ENCODE peak calls at places on chromosomes 5 and 9, in four cellular contexts. W, I, G and X are unnamed samples.

GRCh38 chr5:177336112-177336511 is 15.4 kb downstream of the LMAN2 start:
- DNase-seq in W (no peak), I (peak), G (no peak), X (no peak)

GRCh38 chr5:43215073-43215631 is 23.1 kb downstream of the NIM1K start:
- DNase-seq in G (no peak), W (no peak), I (no peak), X (no peak)

GRCh38 chr9:20728493-20729220 is 44.6 kb downstream of the FOCAD start:
- DNase-seq in G (no peak), I (no peak), W (no peak), X (no peak)

GRCh38 chr9:114968710-114969109 is 38.3 kb upstream of the TNFSF8 start:
- DNase-seq in I (no peak), G (no peak), W (no peak), X (no peak)

GRCh38 chr5:172005708-172006377 is 595 bp downstream of the FBXW11 start:
- DNase-seq in G (peak), I (peak), W (no peak), X (no peak)

GRCh38 chr5:142911170-142911569 is 141.0 kb downstream of the ARHGAP26 start:
- DNase-seq in G (no peak), W (no peak), I (no peak), X (no peak)

GRCh38 chr9:35791321-35791921 is at the start of gene NPR2:
- DNase-seq in W (no peak), I (peak), G (peak), X (peak)

GRCh38 chr9:135101068-135101410 is 13.6 kb downstream of the OLFM1 start:
- DNase-seq in I (no peak), W (no peak), G (no peak), X (no peak)

GRCh38 chr9:109418827-109419226 is 79.3 kb downstream of the PTPN3 start:
- DNase-seq in G (no peak), W (no peak), I (no peak), X (no peak)

GRCh38 chr5:17020586-17021362 is 84.7 kb upstream of the MYO10 start:
- DNase-seq in I (no peak), W (no peak), G (no peak), X (no peak)

GRCh38 chr5:163696270-163696887 is 191.0 kb downstream of the MAT2B start:
- DNase-seq in W (no peak), I (no peak), G (no peak), X (no peak)

GRCh38 chr5:14008819-14009311 is 64.4 kb upstream of the DNAH5 start:
- DNase-seq in G (no peak), W (no peak), I (peak), X (no peak)

GRCh38 chr5:148760945-148761638 is 65.3 kb upstream of the ADRB2 start:
- DNase-seq in G (no peak), I (no peak), W (no peak), X (no peak)

GRCh38 chr5:168295574-168296201 is 4.2 kb downstream of the WWC1 start:
- DNase-seq in G (no peak), W (no peak), I (peak), X (peak)

GRCh38 chr5:116980581-116980980 is 406.0 kb upstream of the SEMA6A start:
- DNase-seq in W (no peak), I (no peak), G (no peak), X (no peak)

GRCh38 chr5:965604-966344 is 42.8 kb upstream of the NKD2 start:
- DNase-seq in G (no peak), I (no peak), W (no peak), X (no peak)

GRCh38 chr5:178286226-178287090 is 53.9 kb upstream of the PHYKPL start:
- DNase-seq in W (no peak), I (peak), G (peak), X (no peak)

GRCh38 chr5:2044041-2044440 is 161.3 kb upstream of the IRX4 start:
- DNase-seq in I (no peak), W (no peak), G (no peak), X (no peak)

DNA sequence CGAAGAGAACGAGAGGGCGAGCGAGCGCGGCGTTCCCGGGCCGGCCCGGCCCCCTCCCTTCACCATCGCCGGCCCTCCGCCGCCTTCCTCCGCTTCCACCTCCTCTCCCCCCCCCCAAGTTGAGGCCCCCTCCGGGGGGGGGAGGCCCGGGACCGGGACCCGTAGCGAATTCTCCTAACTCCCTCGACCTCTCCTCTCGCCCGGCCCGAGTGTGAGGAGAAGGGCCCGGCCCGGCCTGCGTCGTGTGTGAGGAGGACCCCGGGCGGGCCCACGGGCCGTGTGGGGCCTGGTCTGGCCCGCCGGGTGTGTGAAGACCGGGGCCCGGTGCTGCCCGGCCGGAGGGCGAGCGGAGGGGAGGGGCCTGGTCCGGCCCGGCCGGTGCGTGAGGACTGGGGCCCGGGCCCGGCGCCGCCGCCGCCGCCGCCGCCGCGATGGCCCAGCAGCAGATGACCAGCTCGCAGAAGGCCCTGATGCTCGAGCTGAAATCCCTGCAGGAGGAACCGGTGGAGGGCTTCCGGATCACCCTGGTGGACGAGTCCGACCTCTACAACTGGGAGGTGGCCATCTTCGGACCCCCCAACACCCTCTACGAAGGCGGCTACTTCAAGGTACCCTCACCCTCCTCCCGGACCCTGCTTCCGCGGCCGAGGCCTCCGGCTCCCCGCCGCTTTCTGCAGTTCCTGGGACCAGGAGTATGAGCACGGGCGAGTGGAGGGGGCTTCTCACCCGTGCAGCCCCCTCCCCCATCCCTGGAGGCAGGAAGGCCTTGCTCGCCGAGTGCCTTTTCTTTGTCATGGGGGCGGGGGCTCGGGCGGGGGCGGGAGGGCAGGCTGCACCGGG is 587 bp downstream of the UBE2R2 start:
- DNase-seq in G (peak), I (peak), W (peak), X (peak)
- TF ChIP-seq CTCF in G (peak), I (no peak), W (no peak), X (no peak)

GRCh38 chr9:136665704-136666363 is 3.1 kb downstream of the EGFL7 start:
- DNase-seq in W (no peak), I (no peak), G (no peak), X (no peak)

GRCh38 chr9:136666364-136667216 is 3.9 kb downstream of the EGFL7 start:
- DNase-seq in W (no peak), G (no peak), I (no peak), X (no peak)

GRCh38 chr9:136664799-136665082 is 2.0 kb downstream of the EGFL7 start:
- DNase-seq in W (no peak), I (no peak), G (no peak), X (no peak)

GRCh38 chr9:136664000-136664798 is 1.5 kb downstream of the EGFL7 start:
- DNase-seq in W (no peak), I (no peak), G (no peak), X (no peak)

DNA sequence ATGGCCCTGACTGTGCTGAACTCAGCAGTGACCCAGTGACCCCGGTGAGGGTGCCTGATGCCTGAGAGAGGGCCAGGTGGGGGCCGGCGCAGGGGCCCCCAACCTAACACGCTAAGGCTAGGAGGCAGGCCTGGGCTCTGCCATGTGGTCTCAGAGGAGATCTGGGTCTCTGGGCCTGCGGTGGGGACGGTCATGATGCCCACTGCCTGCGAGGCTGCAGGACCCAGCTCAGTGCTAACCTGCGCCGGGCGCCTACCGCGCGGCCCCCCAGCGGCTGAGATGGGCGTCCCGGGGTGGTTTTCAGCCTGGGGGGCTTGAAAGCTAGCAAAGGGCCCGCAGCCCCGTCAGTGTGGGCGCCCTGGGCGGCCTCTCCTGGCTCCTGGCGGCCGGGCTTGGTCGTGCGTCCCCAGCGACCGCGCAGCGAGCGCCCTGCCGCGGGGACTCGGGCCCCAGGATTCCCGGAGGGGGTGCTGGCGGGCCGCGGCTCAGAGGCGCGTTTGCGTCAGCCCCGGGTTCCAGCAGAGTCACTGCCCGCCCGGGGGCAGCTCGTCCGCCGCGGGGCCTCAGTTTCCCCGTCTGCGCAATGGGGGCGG is 2.5 kb downstream of the EGFL7 start:
- DNase-seq in G (no peak), W (no peak), I (no peak), X (no peak)
- TF ChIP-seq CTCF in G (peak), W (no peak), I (peak), X (no peak)

GRCh38 chr5:118592234-118592633 is 396.1 kb downstream of the DTWD2 start:
- DNase-seq in I (no peak), G (no peak), W (no peak), X (no peak)

GRCh38 chr5:118592678-118593328 is 395.5 kb downstream of the DTWD2 start:
- DNase-seq in W (no peak), G (no peak), I (no peak), X (no peak)

GRCh38 chr5:118598311-118598710 is 390.0 kb downstream of the DTWD2 start:
- DNase-seq in I (no peak), W (no peak), G (no peak), X (no peak)

GRCh38 chr5:118596255-118596654 is 392.1 kb downstream of the DTWD2 start:
- DNase-seq in G (no peak), W (no peak), I (no peak), X (no peak)

DNA sequence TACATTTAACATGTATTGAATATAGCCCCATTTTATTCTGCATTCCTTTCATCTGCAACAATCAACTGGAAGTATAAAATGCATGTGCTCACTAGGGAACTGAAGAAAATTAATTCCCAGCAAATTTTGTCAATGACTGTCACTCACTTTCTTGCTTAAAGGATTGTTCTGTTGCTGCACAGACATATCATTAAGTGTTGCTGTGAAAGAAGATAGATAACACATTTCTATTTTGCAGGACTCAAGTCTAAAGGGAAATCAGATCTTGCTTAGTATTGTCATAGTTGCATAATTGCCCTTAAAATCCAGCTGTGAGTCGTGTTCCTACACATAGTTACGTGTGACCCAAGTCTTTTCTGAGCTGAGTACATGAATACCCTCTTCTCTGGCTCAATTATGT is 390.9 kb downstream of the DTWD2 start:
- DNase-seq in I (no peak), G (no peak), W (no peak), X (no peak)
- TF ChIP-seq CTCF in I (no peak), G (no peak), W (no peak), X (no peak)

GRCh38 chr9:77486463-77486862 is 161.7 kb downstream of the GNA14 start:
- DNase-seq in G (no peak), I (no peak), W (no peak), X (no peak)

GRCh38 chr9:77486968-77487367 is 161.2 kb downstream of the GNA14 start:
- DNase-seq in G (no peak), W (no peak), I (no peak), X (no peak)

DNA sequence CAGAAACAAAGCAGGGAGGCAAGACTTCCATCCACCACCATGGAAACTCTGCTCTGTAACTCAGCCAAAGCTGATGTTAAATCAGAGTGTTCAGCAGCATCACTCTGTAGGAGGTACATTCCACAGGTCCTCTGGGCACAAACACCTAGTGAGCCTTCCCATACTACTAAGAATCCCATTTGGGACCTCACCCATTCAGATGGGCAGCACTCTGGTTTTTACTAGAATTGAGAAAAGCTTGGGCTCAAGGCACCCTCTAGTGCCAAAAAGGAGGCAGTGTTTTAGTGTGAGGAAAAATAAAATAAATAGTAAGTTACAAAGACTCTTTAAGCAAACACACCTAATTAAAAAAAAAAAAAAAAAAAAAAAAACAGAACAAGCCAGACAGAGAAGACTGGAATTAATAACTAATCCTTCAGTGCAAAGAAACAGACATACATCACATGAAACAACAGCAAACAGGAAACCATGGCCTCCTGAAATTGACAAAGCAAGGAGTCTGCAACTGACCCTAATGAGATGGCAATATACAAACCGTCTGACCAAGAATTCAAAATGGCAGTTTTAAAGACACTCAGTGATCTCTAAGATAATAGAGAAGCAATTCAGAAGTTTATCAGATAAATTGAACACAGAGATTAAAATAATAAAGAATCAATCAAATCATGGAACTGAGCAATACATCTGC is 159.5 kb downstream of the GNA14 start:
- DNase-seq in G (no peak), W (no peak), I (no peak), X (no peak)
- TF ChIP-seq CTCF in G (no peak), W (peak), I (peak), X (no peak)

GRCh38 chr5:40774626-40775025 is 18.9 kb upstream of the TTC33 start:
- DNase-seq in I (no peak), G (no peak), W (no peak), X (no peak)
- TF ChIP-seq CTCF in I (no peak), G (no peak), W (no peak), X (no peak)

GRCh38 chr9:23784962-23785361 is 41.1 kb downstream of the ELAVL2 start:
- DNase-seq in G (no peak), I (no peak), W (no peak), X (no peak)
- TF ChIP-seq CTCF in G (no peak), I (no peak), W (no peak), X (no peak)

GRCh38 chr9:12775963-12776774 is 1.3 kb downstream of the LURAP1L start:
- DNase-seq in W (peak), I (peak), G (peak), X (peak)
- TF ChIP-seq CTCF in W (peak), I (peak), G (peak), X (peak)

DNA sequence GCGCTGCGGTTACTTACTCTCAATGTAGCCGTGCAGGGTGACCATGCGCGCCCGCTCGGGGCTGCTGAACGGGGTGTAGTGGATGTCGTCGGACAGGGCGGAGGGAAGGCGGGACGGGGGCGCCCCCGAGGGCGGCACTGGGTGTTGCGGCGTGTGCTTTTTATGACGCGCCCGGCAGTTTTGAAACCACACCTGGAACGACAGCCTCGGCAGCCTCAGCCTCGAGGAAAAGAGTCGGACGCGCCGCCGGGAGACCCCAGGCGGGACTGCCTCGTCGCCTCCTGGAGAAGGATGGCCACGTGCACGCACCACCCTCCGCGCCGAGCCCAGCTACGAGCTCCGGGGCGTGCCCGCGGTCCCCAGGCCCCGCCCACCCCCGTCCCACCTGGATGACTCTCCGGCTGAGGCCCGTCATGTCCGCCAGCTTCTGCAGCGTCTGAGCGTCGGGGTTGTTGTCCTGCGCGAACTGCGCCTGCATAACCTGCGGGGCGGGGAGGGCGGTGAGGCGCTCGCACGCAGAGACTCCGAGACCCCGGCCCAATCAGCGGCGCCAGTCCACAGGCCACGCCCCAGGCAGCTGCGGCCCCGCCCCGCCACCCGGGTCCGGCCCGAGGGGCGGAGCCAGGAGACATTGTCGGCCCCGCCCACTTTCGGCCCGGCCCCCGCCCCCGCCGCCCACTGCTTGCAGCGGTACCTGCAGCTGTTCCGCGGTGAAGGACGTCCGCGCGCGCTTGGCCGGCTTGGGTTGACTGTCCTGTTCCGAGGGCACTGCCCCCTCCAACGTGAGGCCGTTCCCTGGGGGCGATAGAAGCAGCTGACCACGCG is 15.0 kb downstream of the LHX6 start:
- DNase-seq in G (peak), I (peak), W (no peak), X (peak)
- TF ChIP-seq CTCF in G (no peak), I (no peak), W (no peak), X (no peak)

DNA sequence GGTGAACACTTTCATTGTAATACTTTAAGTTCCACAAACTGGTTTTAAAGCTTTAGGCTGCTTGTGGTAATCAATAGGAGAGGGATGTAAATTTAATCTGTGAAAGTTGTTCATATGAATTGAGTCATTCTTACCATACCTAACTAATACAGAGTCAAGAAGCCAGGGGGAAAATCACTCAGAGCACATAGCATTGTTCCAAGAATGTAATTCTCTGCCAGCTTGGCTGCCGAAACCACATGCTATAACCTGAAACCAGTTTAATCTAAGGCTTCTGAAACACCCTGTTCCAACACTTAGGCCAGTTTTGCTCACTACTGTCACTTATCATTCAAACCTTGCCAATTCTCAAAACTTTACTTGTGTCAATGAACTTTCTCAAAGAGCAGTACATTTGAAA is 528.8 kb upstream of the GRAMD2B start:
- DNase-seq in W (no peak), I (no peak), G (no peak), X (no peak)
- TF ChIP-seq CTCF in W (no peak), I (no peak), G (no peak), X (no peak)